ENCODE peak calls at places on chromosome 20, in four cellular contexts. B, H, K and U are unnamed samples.

GRCh38 chr20:62494980-62495797 is 19.4 kb upstream of the GATA5 start:
- DNase-seq in B (no peak), H (no peak), K (no peak), U (no peak)

GRCh38 chr20:41165001-41165882 is 27.9 kb downstream of the PLCG1 start:
- DNase-seq in B (no peak), H (no peak), K (no peak), U (no peak)

GRCh38 chr20:58081842-58082241 is 146.6 kb downstream of the ANKRD60 start:
- DNase-seq in B (no peak), H (no peak), K (no peak), U (no peak)

GRCh38 chr20:19851863-19852262 is 93.8 kb downstream of the RIN2 start:
- DNase-seq in B (no peak), H (no peak), K (no peak), U (peak)

GRCh38 chr20:36202891-36203338 is 33.4 kb upstream of the AAR2 start:
- DNase-seq in B (peak), H (peak), K (peak), U (peak)

GRCh38 chr20:46523696-46524328 is 10.5 kb upstream of the ZNF334 start:
- DNase-seq in B (no peak), H (peak), K (no peak), U (peak)

GRCh38 chr20:9699181-9699580 is 139.7 kb downstream of the PAK5 start:
- DNase-seq in B (no peak), H (no peak), K (no peak), U (no peak)

GRCh38 chr20:53698321-53698978 is 104.8 kb upstream of the ZNF217 start:
- DNase-seq in B (no peak), H (no peak), K (no peak), U (no peak)

GRCh38 chr20:52190437-52191131 is 995 bp downstream of the ZFP64 start:
- DNase-seq in B (peak), H (no peak), K (peak), U (peak)

GRCh38 chr20:59589051-59589450 is 15.3 kb upstream of the PHACTR3 start:
- DNase-seq in B (no peak), H (no peak), K (no peak), U (no peak)

GRCh38 chr20:47102629-47103028 is 208.0 kb downstream of the EYA2 start:
- DNase-seq in B (no peak), H (no peak), K (no peak), U (no peak)

GRCh38 chr20:58719971-58720371 is 27.4 kb downstream of the NPEPL1 start:
- DNase-seq in B (peak), H (no peak), K (peak), U (no peak)

GRCh38 chr20:45118028-45118427 is 3.1 kb upstream of the WFDC5 start:
- DNase-seq in B (no peak), H (no peak), K (no peak), U (no peak)

GRCh38 chr20:59123011-59123676 is 40.5 kb upstream of the ZNF831 start:
- DNase-seq in B (no peak), H (no peak), K (no peak), U (no peak)

GRCh38 chr20:45783656-45784294 is 7.9 kb downstream of the WFDC3 start:
- DNase-seq in B (no peak), H (no peak), K (no peak), U (no peak)

GRCh38 chr20:32296874-32297420 is 19.5 kb downstream of the KIF3B start:
- DNase-seq in B (no peak), H (no peak), K (no peak), U (no peak)

GRCh38 chr20:58441723-58442122 is 52.7 kb downstream of the VAPB start:
- DNase-seq in B (no peak), H (no peak), K (no peak), U (no peak)

GRCh38 chr20:36862857-36863668 is 12.9 kb upstream of the TLDC2 start:
- DNase-seq in B (no peak), H (no peak), K (peak), U (no peak)

GRCh38 chr20:54474866-54475265 is 527 bp upstream of the DOK5 start:
- DNase-seq in B (no peak), H (no peak), K (peak), U (no peak)

GRCh38 chr20:46031701-46032254 is 2.8 kb downstream of the SLC12A5 start:
- DNase-seq in B (peak), H (no peak), K (peak), U (no peak)

GRCh38 chr20:12961725-12962124 is 47.0 kb upstream of the SPTLC3 start:
- DNase-seq in B (no peak), H (no peak), K (no peak), U (no peak)

GRCh38 chr20:2507875-2508630 is 662 bp downstream of the ZNF343 start:
- DNase-seq in B (no peak), H (no peak), K (no peak), U (no peak)

GRCh38 chr20:57947421-57948176 is 237.8 kb upstream of the PMEPA1 start:
- DNase-seq in B (no peak), H (no peak), K (no peak), U (no peak)

GRCh38 chr20:52033313-52033712 is 158.3 kb downstream of the ZFP64 start:
- DNase-seq in B (no peak), H (no peak), K (no peak), U (no peak)

GRCh38 chr20:44433751-44434538 is 41.7 kb upstream of the TTPAL start:
- DNase-seq in B (no peak), H (no peak), K (no peak), U (no peak)

GRCh38 chr20:61168605-61169004 is 83.5 kb upstream of the CDH4 start:
- DNase-seq in B (no peak), H (no peak), K (no peak), U (no peak)

GRCh38 chr20:44087051-44087856 is 99.7 kb downstream of the JPH2 start:
- DNase-seq in B (no peak), H (no peak), K (no peak), U (no peak)

GRCh38 chr20:23129256-23129655 is 43.1 kb upstream of the CD93 start:
- DNase-seq in B (no peak), H (no peak), K (no peak), U (no peak)

GRCh38 chr20:46681032-46681854 is 8.0 kb downstream of the TP53RK start:
- DNase-seq in B (peak), H (peak), K (peak), U (peak)

GRCh38 chr20:36162272-36162966 is 7.9 kb downstream of the EPB41L1 start:
- DNase-seq in B (no peak), H (no peak), K (no peak), U (no peak)

GRCh38 chr20:47181056-47181862 is 175.2 kb downstream of the ZMYND8 start:
- DNase-seq in B (peak), H (no peak), K (no peak), U (peak)

GRCh38 chr20:10113746-10114145 is 79.0 kb downstream of the ANKEF1 start:
- DNase-seq in B (no peak), H (no peak), K (no peak), U (no peak)

GRCh38 chr20:14523090-14523489 is 185.7 kb upstream of the FLRT3 start:
- DNase-seq in B (no peak), H (no peak), K (no peak), U (no peak)

GRCh38 chr20:58330692-58331091 is 21.2 kb downstream of the RAB22A start:
- DNase-seq in B (no peak), H (no peak), K (no peak), U (no peak)

GRCh38 chr20:51420111-51420510 is 122.4 kb downstream of the NFATC2 start:
- DNase-seq in B (no peak), H (no peak), K (no peak), U (no peak)

GRCh38 chr20:1327241-1327653 is 1.7 kb downstream of the SDCBP2 start:
- DNase-seq in B (peak), H (no peak), K (peak), U (peak)

GRCh38 chr20:63508072-63508768 is 9.3 kb upstream of the EEF1A2 start:
- DNase-seq in B (no peak), H (no peak), K (no peak), U (no peak)
- H2BK12ac ChIP-seq in B (no peak), H (no peak), K (no peak), U (no peak)

GRCh38 chr20:5113615-5113986 is 6.2 kb downstream of the PCNA start:
- DNase-seq in B (no peak), H (no peak), K (no peak), U (no peak)
- H3K14ac ChIP-seq in B (no peak), H (no peak), K (no peak), U (no peak)

GRCh38 chr20:24403410-24403809 is 66.0 kb upstream of the SYNDIG1 start:
- DNase-seq in B (no peak), H (no peak), K (no peak), U (no peak)
- H2BK12ac ChIP-seq in B (no peak), H (no peak), K (no peak), U (no peak)

GRCh38 chr20:3705491-3705969 is 6.9 kb downstream of the SIGLEC1 start:
- DNase-seq in B (peak), H (no peak), K (no peak), U (no peak)
- H3K14ac ChIP-seq in B (no peak), H (no peak), K (no peak), U (no peak)

GRCh38 chr20:50062006-50062838 is 50.7 kb downstream of the UBE2V1 start:
- DNase-seq in B (no peak), H (no peak), K (no peak), U (no peak)
- H2BK12ac ChIP-seq in B (no peak), H (peak), K (no peak), U (no peak)